ENCODE peak calls at places on chromosomes 7 and 10, in seven cellular contexts. B is prostate gland, N is ovary, R is right lobe of liver, D is stomach, X is body of pancreas, T is GM12878. E is an unnamed sample.

GRCh38 chr10:1933215-1933614 is 195.9 kb upstream of the ADARB2 start:
- DNase-seq in B (no peak), N (no peak), R (no peak), D (no peak), X (no peak), T (no peak), E (no peak)

GRCh38 chr7:22001345-22002004 is 55.8 kb upstream of the CDCA7L start:
- DNase-seq in B (peak), N (no peak), R (no peak), D (no peak), X (no peak), T (peak), E (no peak)

GRCh38 chr7:123143206-123143605 is 56.6 kb downstream of the SLC13A1 start:
- DNase-seq in B (no peak), N (no peak), R (no peak), D (no peak), X (no peak), T (no peak), E (no peak)

GRCh38 chr10:11223507-11224157 is 206.0 kb downstream of the CELF2 start:
- DNase-seq in B (peak), N (no peak), R (no peak), D (no peak), X (no peak), T (no peak), E (no peak)

GRCh38 chr7:76220185-76221057 is 18.7 kb downstream of the SRRM3 start:
- DNase-seq in B (no peak), N (peak), R (no peak), D (no peak), X (peak), T (no peak), E (no peak)

GRCh38 chr10:4651404-4652037 is 174.5 kb upstream of the AKR1E2 start:
- DNase-seq in B (no peak), N (no peak), R (no peak), D (no peak), X (no peak), T (no peak), E (no peak)

GRCh38 chr7:13181221-13181620 is 493.8 kb downstream of the ARL4A start:
- DNase-seq in B (no peak), N (no peak), R (no peak), D (no peak), X (no peak), T (no peak), E (no peak)

GRCh38 chr7:26696978-26697377 is 167.4 kb downstream of the SKAP2 start:
- DNase-seq in B (no peak), N (no peak), R (no peak), D (no peak), X (no peak), T (no peak), E (no peak)

GRCh38 chr10:28367865-28368541 is 65.1 kb upstream of the MPP7 start:
- DNase-seq in B (no peak), N (no peak), R (no peak), D (no peak), X (no peak), T (peak), E (no peak)

GRCh38 chr10:99661370-99661749 is 2.1 kb downstream of the ENTPD7 start:
- DNase-seq in B (no peak), N (no peak), R (no peak), D (no peak), X (no peak), T (no peak), E (no peak)

GRCh38 chr10:18195060-18195799 is 55.0 kb downstream of the CACNB2 start:
- DNase-seq in B (peak), N (peak), R (no peak), D (no peak), X (no peak), T (no peak), E (no peak)

GRCh38 chr10:6024334-6024682 is 37.9 kb downstream of the IL2RA start:
- DNase-seq in B (no peak), N (no peak), R (no peak), D (no peak), X (no peak), T (no peak), E (peak)

GRCh38 chr7:119522698-119523097 is 750.3 kb upstream of the KCND2 start:
- DNase-seq in B (no peak), N (no peak), R (no peak), D (no peak), X (no peak), T (no peak), E (no peak)

GRCh38 chr7:28988818-28989595 is 30.9 kb upstream of the TRIL start:
- DNase-seq in B (no peak), N (no peak), R (no peak), D (no peak), X (peak), T (no peak), E (peak)

GRCh38 chr7:123601530-123601929 is at the start of gene ASB15:
- DNase-seq in B (no peak), N (no peak), R (no peak), D (no peak), X (no peak), T (no peak), E (no peak)

GRCh38 chr10:18886102-18886501 is 162.5 kb upstream of the MALRD1 start:
- DNase-seq in B (no peak), N (no peak), R (no peak), D (no peak), X (no peak), T (no peak), E (no peak)

GRCh38 chr7:44749992-44750391 is 1.3 kb downstream of the ZMIZ2 start:
- DNase-seq in B (no peak), N (no peak), R (no peak), D (no peak), X (no peak), T (no peak), E (no peak)

GRCh38 chr7:44752822-44753221 is 4.2 kb downstream of the ZMIZ2 start:
- DNase-seq in B (no peak), N (no peak), R (no peak), D (no peak), X (no peak), T (no peak), E (no peak)

GRCh38 chr7:44748948-44749731 is 493 bp downstream of the ZMIZ2 start:
- DNase-seq in B (no peak), N (no peak), R (no peak), D (no peak), X (no peak), T (no peak), E (no peak)

GRCh38 chr7:44750424-44750823 is 1.8 kb downstream of the ZMIZ2 start:
- DNase-seq in B (no peak), N (peak), R (no peak), D (no peak), X (no peak), T (no peak), E (no peak)

DNA sequence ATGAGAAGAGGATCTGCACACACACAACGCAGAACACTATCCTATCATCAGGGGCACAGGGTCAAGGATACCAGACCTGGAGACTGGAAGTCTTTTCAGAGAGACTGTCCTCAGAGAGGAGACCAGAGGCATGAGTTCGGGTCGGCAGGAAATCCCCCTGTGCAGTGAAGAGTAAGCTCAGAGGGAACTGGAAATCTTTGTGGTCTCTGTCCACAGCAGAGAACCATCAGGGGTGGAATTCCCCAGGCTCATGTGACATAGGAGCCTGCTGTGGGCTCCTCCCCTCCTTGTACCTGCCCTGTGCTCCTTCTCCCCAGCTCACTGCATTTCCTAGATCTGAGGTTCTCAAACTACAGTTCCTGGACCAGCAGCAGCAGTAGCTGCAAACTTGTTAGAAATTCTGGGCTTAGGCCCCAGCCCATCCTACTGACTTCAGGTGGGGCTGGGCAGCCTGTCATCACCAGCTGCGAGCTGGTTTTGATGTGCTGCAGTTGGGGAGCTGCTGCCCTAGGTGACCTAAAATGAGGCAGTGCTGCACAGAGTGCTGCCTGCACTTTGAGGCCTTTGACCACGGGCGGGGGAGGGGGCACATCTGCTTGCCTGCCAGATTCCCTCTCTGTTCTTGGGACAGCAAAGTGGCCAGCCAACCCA is 2.4 kb downstream of the ZMIZ2 start:
- DNase-seq in B (no peak), N (peak), R (peak), D (no peak), X (peak), T (peak), E (no peak)
- H3K4me3 ChIP-seq in B (no peak), N (no peak), R (no peak), D (no peak), X (no peak), T (peak), E (no peak)

GRCh38 chr7:155296788-155297516 is 726 bp upstream of the INSIG1 start:
- DNase-seq in B (peak), N (peak), R (peak), D (peak), X (peak), T (no peak), E (peak)
- TF ChIP-seq POLR2A in B (no peak), N (no peak), R (no peak), D (no peak), X (peak), T (peak), E (no peak)

GRCh38 chr10:12659706-12660105 is 310.4 kb downstream of the CAMK1D start:
- DNase-seq in B (no peak), N (no peak), R (no peak), D (no peak), X (no peak), T (no peak), E (no peak)

GRCh38 chr10:12657489-12657888 is 308.1 kb downstream of the CAMK1D start:
- DNase-seq in B (no peak), N (no peak), R (no peak), D (no peak), X (no peak), T (no peak), E (no peak)

GRCh38 chr10:12660812-12661211 is 311.5 kb downstream of the CAMK1D start:
- DNase-seq in B (no peak), N (no peak), R (no peak), D (no peak), X (no peak), T (no peak), E (no peak)

GRCh38 chr10:12656518-12657142 is 307.3 kb downstream of the CAMK1D start:
- DNase-seq in B (peak), N (no peak), R (no peak), D (no peak), X (no peak), T (no peak), E (no peak)

GRCh38 chr10:12658526-12658925 is 309.2 kb downstream of the CAMK1D start:
- DNase-seq in B (no peak), N (no peak), R (peak), D (no peak), X (no peak), T (no peak), E (no peak)
- H3K4me3 ChIP-seq in B (no peak), N (no peak), R (no peak), D (no peak), X (no peak), T (no peak), E (no peak)

DNA sequence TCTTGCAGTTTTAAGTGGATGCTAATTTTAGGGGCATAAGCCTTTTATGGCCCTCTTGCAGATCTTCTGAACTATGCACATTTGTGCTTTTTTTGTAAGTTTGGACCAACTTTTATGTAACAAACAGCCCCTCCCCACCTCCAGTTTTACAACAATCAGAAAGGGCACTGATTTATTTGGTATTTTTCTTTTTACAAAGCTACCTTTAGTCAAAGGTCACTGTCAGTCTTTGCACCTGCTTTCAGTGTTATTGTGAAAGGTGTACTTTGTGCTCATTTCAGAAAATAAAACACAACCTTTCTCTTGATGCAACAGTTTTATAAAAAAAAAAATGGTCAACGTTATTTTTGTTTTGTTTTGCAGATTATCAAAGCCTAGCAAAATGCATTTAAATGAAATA is 39.2 kb downstream of the MPLKIP start:
- DNase-seq in B (no peak), N (no peak), R (peak), D (no peak), X (no peak), T (no peak), E (no peak)
- TF ChIP-seq POLR2A in B (no peak), N (no peak), R (no peak), D (no peak), X (no peak), T (no peak), E (no peak)

GRCh38 chr7:130421685-130422084 is 19.1 kb downstream of the CEP41 start:
- DNase-seq in B (no peak), N (no peak), R (no peak), D (no peak), X (no peak), T (no peak), E (no peak)
- H3K4me3 ChIP-seq in B (no peak), N (no peak), R (no peak), D (no peak), X (no peak), T (no peak), E (no peak)

DNA sequence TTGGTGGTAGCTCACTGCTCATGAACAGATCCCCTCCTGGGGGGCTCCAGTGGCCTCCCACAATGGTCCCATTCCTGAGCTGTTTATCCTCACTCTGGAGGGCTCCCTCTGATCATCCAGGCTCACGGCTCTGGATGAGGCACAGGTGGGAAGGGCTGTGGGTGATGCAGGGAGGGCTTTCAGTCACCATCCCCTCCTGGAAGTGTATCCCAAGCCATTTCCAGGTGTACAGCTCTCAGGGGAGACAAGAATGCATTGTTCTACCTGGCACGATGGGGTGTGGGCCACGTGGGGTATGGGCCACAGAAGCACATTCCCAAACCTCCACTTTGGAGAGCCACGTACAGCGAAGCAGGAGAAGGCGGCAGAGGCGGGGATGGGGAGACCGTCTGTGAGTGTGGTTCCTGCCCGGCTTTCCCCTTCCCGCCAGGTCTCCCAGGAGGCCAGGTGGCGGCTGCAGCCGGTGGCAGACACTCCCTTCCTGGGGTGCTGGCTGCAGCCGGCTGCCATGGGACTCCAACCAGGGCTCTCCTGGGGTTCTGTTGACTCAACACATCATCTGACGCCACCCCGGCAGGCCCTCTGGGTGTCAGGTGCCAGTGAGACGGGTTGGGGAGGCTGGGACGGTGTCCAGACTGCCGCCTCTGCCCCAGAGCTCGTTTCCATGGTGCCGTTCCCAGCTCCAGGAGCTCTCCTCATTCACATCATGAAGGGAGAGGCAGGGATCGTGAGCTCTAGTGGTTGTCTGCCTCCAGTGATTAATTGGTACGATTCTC is 169.7 kb upstream of the RHEB start:
- DNase-seq in B (peak), N (peak), R (no peak), D (no peak), X (peak), T (no peak), E (no peak)
- TF ChIP-seq POLR2A in B (peak), N (no peak), R (no peak), D (no peak), X (peak), T (no peak), E (no peak)

GRCh38 chr7:44976040-44976745 is 2.6 kb downstream of the MYO1G start:
- DNase-seq in B (no peak), N (no peak), R (no peak), D (no peak), X (no peak), T (no peak), E (no peak)
- H3K4me3 ChIP-seq in B (no peak), N (no peak), R (no peak), D (no peak), X (no peak), T (peak), E (no peak)

DNA sequence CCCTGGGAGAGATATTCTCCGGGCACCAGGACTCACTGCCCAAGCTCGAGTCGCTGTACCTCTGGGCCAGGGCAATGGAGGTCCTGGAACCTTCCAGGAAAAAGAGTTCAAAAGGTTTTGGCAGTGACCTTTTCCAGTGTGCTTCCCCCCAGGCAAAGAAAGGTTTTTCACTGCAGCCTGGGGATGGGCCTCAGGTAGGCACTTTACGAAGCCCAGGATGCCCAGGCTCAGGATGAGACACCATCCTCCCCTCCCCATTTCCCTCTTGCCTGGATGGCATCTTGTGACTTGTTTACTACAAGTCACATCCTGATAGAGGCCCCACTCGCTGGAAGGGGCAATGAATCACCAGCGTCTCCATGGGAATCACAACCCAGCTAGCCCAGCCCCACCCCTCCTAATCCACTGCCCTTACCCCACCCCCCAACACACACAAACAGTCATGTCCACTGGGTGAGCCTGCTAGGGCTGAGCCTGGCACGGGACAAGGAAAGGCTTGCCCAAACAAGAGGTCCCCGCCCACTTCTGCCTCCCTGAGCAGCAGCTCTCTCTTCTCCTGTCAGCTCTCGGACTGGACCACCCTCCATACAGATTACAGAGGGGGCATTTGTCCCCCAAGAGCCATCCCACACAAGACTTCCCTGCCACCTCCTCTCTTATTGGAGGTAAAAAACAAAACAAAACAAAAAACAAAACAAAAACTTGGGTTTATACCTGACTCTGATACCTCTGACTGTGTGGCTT is 93.9 kb upstream of the SMNDC1 start:
- DNase-seq in B (peak), N (no peak), R (no peak), D (peak), X (peak), T (no peak), E (peak)
- TF ChIP-seq POLR2A in B (no peak), N (no peak), R (no peak), D (no peak), X (no peak), T (no peak), E (no peak)

GRCh38 chr7:712601-713457 is 13.7 kb upstream of the DNAAF5 start:
- DNase-seq in B (no peak), N (peak), R (peak), D (no peak), X (no peak), T (no peak), E (peak)

GRCh38 chr7:713488-714230 is 12.8 kb upstream of the DNAAF5 start:
- DNase-seq in B (no peak), N (peak), R (no peak), D (no peak), X (no peak), T (no peak), E (peak)

GRCh38 chr7:711093-711966 is 15.2 kb upstream of the DNAAF5 start:
- DNase-seq in B (no peak), N (peak), R (no peak), D (no peak), X (no peak), T (no peak), E (peak)

GRCh38 chr7:710161-710560 is 16.3 kb upstream of the DNAAF5 start:
- DNase-seq in B (no peak), N (peak), R (no peak), D (no peak), X (no peak), T (no peak), E (peak)

GRCh38 chr7:711967-712600 is 14.4 kb upstream of the DNAAF5 start:
- DNase-seq in B (no peak), N (no peak), R (peak), D (no peak), X (no peak), T (no peak), E (peak)
- H3K4me3 ChIP-seq in B (peak), N (peak), R (peak), D (peak), X (no peak), T (no peak), E (peak)

GRCh38 chr7:134710854-134711624 is 64.4 kb downstream of the BPGM start:
- DNase-seq in B (no peak), N (no peak), R (no peak), D (no peak), X (no peak), T (no peak), E (no peak)
- TF ChIP-seq POLR2A in B (no peak), N (no peak), R (no peak), D (no peak), X (no peak), T (no peak), E (no peak)

E was measured in lower leg skin.